ENCODE peak calls at places on chromosome 17, in seven cellular contexts. One of them, this sample, is unnamed.

GRCh38 chr17:14701901-14702300 is 401.0 kb downstream of the HS3ST3B1 start:
- DNase-seq in GM12878: no peak
- DNase-seq in HEK293T: no peak
- DNase-seq in K562: no peak
- DNase-seq in H1: no peak
- DNase-seq in HCT116: no peak
- DNase-seq in HepG2: no peak
- DNase-seq in this sample: no peak

GRCh38 chr17:28368306-28368831 is 1.7 kb downstream of the VTN start:
- DNase-seq in GM12878: no peak
- DNase-seq in HEK293T: no peak
- DNase-seq in K562: no peak
- DNase-seq in H1: no peak
- DNase-seq in HCT116: no peak
- DNase-seq in HepG2: peak
- DNase-seq in this sample: no peak

GRCh38 chr17:54941285-54941684 is 27.2 kb downstream of the COX11 start:
- DNase-seq in GM12878: no peak
- DNase-seq in HEK293T: no peak
- DNase-seq in K562: no peak
- DNase-seq in H1: no peak
- DNase-seq in HCT116: no peak
- DNase-seq in HepG2: no peak
- DNase-seq in this sample: no peak

GRCh38 chr17:17366941-17367885 is 64.0 kb downstream of the NT5M start:
- DNase-seq in GM12878: no peak
- DNase-seq in HEK293T: no peak
- DNase-seq in K562: peak
- DNase-seq in H1: no peak
- DNase-seq in HCT116: no peak
- DNase-seq in HepG2: no peak
- DNase-seq in this sample: no peak

GRCh38 chr17:80948961-80949450 is 42.6 kb upstream of the CHMP6 start:
- DNase-seq in GM12878: no peak
- DNase-seq in HEK293T: no peak
- DNase-seq in K562: no peak
- DNase-seq in H1: no peak
- DNase-seq in HCT116: no peak
- DNase-seq in HepG2: no peak
- DNase-seq in this sample: peak

GRCh38 chr17:6677158-6677831 is 25.7 kb downstream of the C17orf100 start:
- DNase-seq in GM12878: no peak
- DNase-seq in HEK293T: peak
- DNase-seq in K562: no peak
- DNase-seq in H1: no peak
- DNase-seq in HCT116: no peak
- DNase-seq in HepG2: peak
- DNase-seq in this sample: no peak

GRCh38 chr17:37710344-37710886 is 34.4 kb downstream of the HNF1B start:
- DNase-seq in GM12878: no peak
- DNase-seq in HEK293T: peak
- DNase-seq in K562: peak
- DNase-seq in H1: peak
- DNase-seq in HCT116: peak
- DNase-seq in HepG2: peak
- DNase-seq in this sample: peak

GRCh38 chr17:57051886-57052342 is 33.1 kb upstream of the AKAP1 start:
- DNase-seq in GM12878: no peak
- DNase-seq in HEK293T: no peak
- DNase-seq in K562: no peak
- DNase-seq in H1: no peak
- DNase-seq in HCT116: no peak
- DNase-seq in HepG2: no peak
- DNase-seq in this sample: no peak

GRCh38 chr17:29840884-29841283 is 89.1 kb downstream of the SSH2 start:
- DNase-seq in GM12878: no peak
- DNase-seq in HEK293T: no peak
- DNase-seq in K562: no peak
- DNase-seq in H1: no peak
- DNase-seq in HCT116: no peak
- DNase-seq in HepG2: no peak
- DNase-seq in this sample: no peak

GRCh38 chr17:75004371-75004770 is 8.1 kb upstream of the MRPL58 start:
- DNase-seq in GM12878: no peak
- DNase-seq in HEK293T: no peak
- DNase-seq in K562: no peak
- DNase-seq in H1: no peak
- DNase-seq in HCT116: no peak
- DNase-seq in HepG2: no peak
- DNase-seq in this sample: no peak

GRCh38 chr17:38873646-38874380 is 4.0 kb downstream of the LASP1 start:
- DNase-seq in GM12878: no peak
- DNase-seq in HEK293T: no peak
- DNase-seq in K562: no peak
- DNase-seq in H1: no peak
- DNase-seq in HCT116: no peak
- DNase-seq in HepG2: no peak
- DNase-seq in this sample: no peak

GRCh38 chr17:69857412-69857835 is 217.6 kb upstream of the KCNJ16 start:
- DNase-seq in GM12878: no peak
- DNase-seq in HEK293T: peak
- DNase-seq in K562: peak
- DNase-seq in H1: no peak
- DNase-seq in HCT116: peak
- DNase-seq in HepG2: no peak
- DNase-seq in this sample: no peak

GRCh38 chr17:8621585-8621984 is 8.9 kb downstream of the MYH10 start:
- DNase-seq in GM12878: no peak
- DNase-seq in HEK293T: no peak
- DNase-seq in K562: peak
- DNase-seq in H1: no peak
- DNase-seq in HCT116: no peak
- DNase-seq in HepG2: no peak
- DNase-seq in this sample: no peak

GRCh38 chr17:69710926-69711325 is 296.4 kb downstream of the MAP2K6 start:
- DNase-seq in GM12878: no peak
- DNase-seq in HEK293T: no peak
- DNase-seq in K562: no peak
- DNase-seq in H1: no peak
- DNase-seq in HCT116: no peak
- DNase-seq in HepG2: no peak
- DNase-seq in this sample: no peak

GRCh38 chr17:34398990-34399389 is 36.0 kb upstream of the CCL1 start:
- DNase-seq in GM12878: no peak
- DNase-seq in HEK293T: no peak
- DNase-seq in K562: no peak
- DNase-seq in H1: no peak
- DNase-seq in HCT116: no peak
- DNase-seq in HepG2: no peak
- DNase-seq in this sample: no peak

GRCh38 chr17:48025904-48026502 is 11.6 kb downstream of the COPZ2 start:
- DNase-seq in GM12878: no peak
- DNase-seq in HEK293T: no peak
- DNase-seq in K562: no peak
- DNase-seq in H1: peak
- DNase-seq in HCT116: no peak
- DNase-seq in HepG2: no peak
- DNase-seq in this sample: no peak

GRCh38 chr17:39923230-39923629 is 4.2 kb downstream of the ORMDL3 start:
- DNase-seq in GM12878: no peak
- DNase-seq in HEK293T: no peak
- DNase-seq in K562: no peak
- DNase-seq in H1: no peak
- DNase-seq in HCT116: no peak
- DNase-seq in HepG2: no peak
- DNase-seq in this sample: no peak

GRCh38 chr17:7438050-7438614 is 1.2 kb upstream of the FGF11 start:
- DNase-seq in GM12878: no peak
- DNase-seq in HEK293T: no peak
- DNase-seq in K562: peak
- DNase-seq in H1: peak
- DNase-seq in HCT116: no peak
- DNase-seq in HepG2: no peak
- DNase-seq in this sample: peak

GRCh38 chr17:78940708-78941107 is 15.5 kb upstream of the TIMP2 start:
- DNase-seq in GM12878: no peak
- DNase-seq in HEK293T: no peak
- DNase-seq in K562: no peak
- DNase-seq in H1: peak
- DNase-seq in HCT116: no peak
- DNase-seq in HepG2: peak
- DNase-seq in this sample: peak

GRCh38 chr17:75925103-75925502 is 15.7 kb downstream of the FBF1 start:
- DNase-seq in GM12878: no peak
- DNase-seq in HEK293T: no peak
- DNase-seq in K562: no peak
- DNase-seq in H1: no peak
- DNase-seq in HCT116: no peak
- DNase-seq in HepG2: no peak
- DNase-seq in this sample: no peak

GRCh38 chr17:52049051-52049450 is 109.5 kb downstream of the CA10 start:
- DNase-seq in GM12878: no peak
- DNase-seq in HEK293T: no peak
- DNase-seq in K562: no peak
- DNase-seq in H1: no peak
- DNase-seq in HCT116: no peak
- DNase-seq in HepG2: no peak
- DNase-seq in this sample: no peak

DNA sequence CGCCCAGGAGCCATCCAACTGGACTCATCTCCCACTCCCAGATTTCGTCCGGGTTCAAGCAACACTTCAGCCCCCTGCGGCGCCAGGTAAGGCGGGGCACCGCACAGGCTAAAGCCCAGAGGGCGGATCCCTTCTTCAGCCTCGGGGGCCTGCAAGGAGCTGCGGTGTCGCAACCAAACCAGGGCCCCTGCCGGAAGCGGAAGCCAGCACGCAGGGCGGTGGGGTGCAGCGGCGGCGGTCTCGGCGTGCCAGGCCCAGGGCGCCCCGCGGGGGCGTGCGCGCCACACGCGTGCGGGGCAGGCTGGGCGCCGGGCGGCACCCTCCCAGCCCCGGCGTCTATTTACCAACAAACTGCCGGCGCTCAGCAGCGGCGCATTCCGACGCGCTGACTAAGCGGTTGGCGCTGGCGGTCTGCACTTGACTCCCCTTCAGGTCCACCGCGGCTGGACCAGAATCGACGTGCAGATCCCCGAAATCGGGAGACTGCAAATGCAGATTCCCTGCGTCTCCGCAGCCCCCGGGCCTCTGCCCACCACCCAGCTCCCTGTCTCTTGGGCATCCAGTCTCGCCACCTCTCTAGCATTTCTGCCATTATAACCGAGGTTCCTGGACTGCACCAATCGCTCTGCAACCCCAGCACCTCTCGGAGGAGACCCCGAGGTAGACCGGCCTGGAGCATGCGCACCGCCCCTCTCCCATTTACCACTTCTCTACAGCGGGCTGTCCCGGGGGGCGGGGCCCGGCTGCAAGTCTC is 433 bp upstream of the DLX4 start:
- DNase-seq in GM12878: no peak
- DNase-seq in HEK293T: peak
- DNase-seq in K562: peak
- DNase-seq in H1: peak
- DNase-seq in HCT116: peak
- DNase-seq in HepG2: peak
- DNase-seq in this sample: peak
- TF ChIP-seq SP1 in GM12878: no peak
- TF ChIP-seq SP1 in HEK293T: no peak
- TF ChIP-seq SP1 in K562: peak
- TF ChIP-seq SP1 in H1: no peak
- TF ChIP-seq SP1 in HCT116: no peak
- TF ChIP-seq SP1 in HepG2: peak
- TF ChIP-seq SP1 in this sample: peak

DNA sequence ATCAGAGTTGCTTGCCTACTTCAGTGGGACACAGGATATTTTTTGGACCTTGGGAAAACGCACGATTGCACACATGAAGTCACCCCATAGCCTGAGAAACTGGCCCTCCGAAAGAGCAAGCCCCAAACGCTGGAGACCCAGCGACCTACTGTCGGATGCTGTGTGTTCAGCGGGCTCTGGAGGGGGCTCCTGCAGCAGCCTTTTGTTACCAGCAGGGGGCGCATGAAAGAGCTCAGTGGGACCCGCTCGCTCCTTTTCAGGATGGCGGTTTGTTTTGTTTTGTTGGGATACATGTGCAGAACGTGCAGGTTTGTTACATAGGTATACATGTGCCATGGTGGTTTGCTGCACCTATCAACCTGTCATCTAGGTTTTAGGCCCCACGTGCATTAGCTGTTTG is 28.4 kb downstream of the MYH3 start:
- DNase-seq in GM12878: no peak
- DNase-seq in HEK293T: peak
- DNase-seq in K562: peak
- DNase-seq in H1: peak
- DNase-seq in HCT116: no peak
- DNase-seq in HepG2: no peak
- DNase-seq in this sample: peak
- TF ChIP-seq SP1 in GM12878: no peak
- TF ChIP-seq SP1 in HEK293T: no peak
- TF ChIP-seq SP1 in K562: no peak
- TF ChIP-seq SP1 in H1: no peak
- TF ChIP-seq SP1 in HCT116: no peak
- TF ChIP-seq SP1 in HepG2: no peak
- TF ChIP-seq SP1 in this sample: no peak

GRCh38 chr17:43713494-43714162 is 45.0 kb downstream of the SOST start:
- DNase-seq in GM12878: no peak
- DNase-seq in HEK293T: peak
- DNase-seq in K562: no peak
- DNase-seq in H1: peak
- DNase-seq in HCT116: no peak
- DNase-seq in HepG2: no peak
- DNase-seq in this sample: peak
- TF ChIP-seq SP1 in GM12878: no peak
- TF ChIP-seq SP1 in HEK293T: no peak
- TF ChIP-seq SP1 in K562: no peak
- TF ChIP-seq SP1 in H1: no peak
- TF ChIP-seq SP1 in HCT116: no peak
- TF ChIP-seq SP1 in HepG2: no peak
- TF ChIP-seq SP1 in this sample: no peak

GRCh38 chr17:73786286-73786743 is 142.1 kb upstream of the SDK2 start:
- DNase-seq in GM12878: no peak
- DNase-seq in HEK293T: no peak
- DNase-seq in K562: no peak
- DNase-seq in H1: peak
- DNase-seq in HCT116: no peak
- DNase-seq in HepG2: no peak
- DNase-seq in this sample: peak

GRCh38 chr17:73785466-73785865 is 141.2 kb upstream of the SDK2 start:
- DNase-seq in GM12878: no peak
- DNase-seq in HEK293T: no peak
- DNase-seq in K562: peak
- DNase-seq in H1: no peak
- DNase-seq in HCT116: no peak
- DNase-seq in HepG2: no peak
- DNase-seq in this sample: no peak

GRCh38 chr17:73787721-73788051 is 143.4 kb upstream of the SDK2 start:
- DNase-seq in GM12878: no peak
- DNase-seq in HEK293T: no peak
- DNase-seq in K562: no peak
- DNase-seq in H1: no peak
- DNase-seq in HCT116: no peak
- DNase-seq in HepG2: no peak
- DNase-seq in this sample: no peak

GRCh38 chr17:73784015-73784603 is 139.9 kb upstream of the SDK2 start:
- DNase-seq in GM12878: no peak
- DNase-seq in HEK293T: no peak
- DNase-seq in K562: no peak
- DNase-seq in H1: no peak
- DNase-seq in HCT116: no peak
- DNase-seq in HepG2: no peak
- DNase-seq in this sample: no peak

GRCh38 chr17:73787036-73787720 is 142.9 kb upstream of the SDK2 start:
- DNase-seq in GM12878: no peak
- DNase-seq in HEK293T: no peak
- DNase-seq in K562: no peak
- DNase-seq in H1: no peak
- DNase-seq in HCT116: no peak
- DNase-seq in HepG2: no peak
- DNase-seq in this sample: peak
- TF ChIP-seq SP1 in GM12878: no peak
- TF ChIP-seq SP1 in HEK293T: no peak
- TF ChIP-seq SP1 in K562: no peak
- TF ChIP-seq SP1 in H1: no peak
- TF ChIP-seq SP1 in HCT116: no peak
- TF ChIP-seq SP1 in HepG2: no peak
- TF ChIP-seq SP1 in this sample: no peak